ENCODE peak calls at places on chromosomes 6 and 20, in six cellular contexts. One of them, this sample, is unnamed.

GRCh38 chr6:55474386-55474785 is 104.6 kb downstream of the HMGCLL1 start:
- DNase-seq in GM23248: peak; percentile 20
- DNase-seq in neural progenitor cell: no peak
- DNase-seq in GM12878: no peak
- DNase-seq in PC-3: peak; percentile 50
- DNase-seq in neuronal stem cell: no peak
- DNase-seq in this sample: no peak

GRCh38 chr6:6125495-6125894 is 118.8 kb upstream of the NRN1 start:
- DNase-seq in GM23248: peak; percentile 1
- DNase-seq in neural progenitor cell: no peak
- DNase-seq in GM12878: no peak
- DNase-seq in PC-3: no peak
- DNase-seq in neuronal stem cell: no peak
- DNase-seq in this sample: no peak

GRCh38 chr20:41380551-41381262 is 14.1 kb upstream of the EMILIN3 start:
- DNase-seq in GM23248: peak; percentile 19
- DNase-seq in neural progenitor cell: peak; percentile 32
- DNase-seq in GM12878: no peak
- DNase-seq in PC-3: no peak
- DNase-seq in neuronal stem cell: no peak
- DNase-seq in this sample: no peak

GRCh38 chr20:33674294-33675126 is at the start of gene NECAB3:
- DNase-seq in GM23248: peak; percentile 91
- DNase-seq in neural progenitor cell: peak; percentile 94
- DNase-seq in GM12878: no peak
- DNase-seq in PC-3: peak; percentile 83
- DNase-seq in neuronal stem cell: peak; percentile 80
- DNase-seq in this sample: no peak

GRCh38 chr6:157461000-157461915 is 80.3 kb downstream of the ZDHHC14 start:
- DNase-seq in GM23248: no peak
- DNase-seq in neural progenitor cell: peak; percentile 41
- DNase-seq in GM12878: peak; percentile 92
- DNase-seq in PC-3: no peak
- DNase-seq in neuronal stem cell: no peak
- DNase-seq in this sample: no peak

GRCh38 chr6:26033132-26033941 is 53.9 kb upstream of the HFE start:
- DNase-seq in GM23248: peak; percentile 94
- DNase-seq in neural progenitor cell: peak; percentile 87
- DNase-seq in GM12878: peak; percentile 99
- DNase-seq in PC-3: peak; percentile 97
- DNase-seq in neuronal stem cell: peak; percentile 83
- DNase-seq in this sample: peak; percentile 97

GRCh38 chr6:100138346-100139022 is 144.5 kb upstream of the MCHR2 start:
- DNase-seq in GM23248: no peak
- DNase-seq in neural progenitor cell: no peak
- DNase-seq in GM12878: no peak
- DNase-seq in PC-3: no peak
- DNase-seq in neuronal stem cell: no peak
- DNase-seq in this sample: no peak

GRCh38 chr6:84453499-84453898 is 226.1 kb upstream of the CEP162 start:
- DNase-seq in GM23248: peak; percentile 63
- DNase-seq in neural progenitor cell: no peak
- DNase-seq in GM12878: no peak
- DNase-seq in PC-3: peak; percentile 38
- DNase-seq in neuronal stem cell: no peak
- DNase-seq in this sample: no peak

GRCh38 chr6:5439749-5440148 is 178.4 kb downstream of the FARS2 start:
- DNase-seq in GM23248: no peak
- DNase-seq in neural progenitor cell: no peak
- DNase-seq in GM12878: no peak
- DNase-seq in PC-3: peak; percentile 78
- DNase-seq in neuronal stem cell: no peak
- DNase-seq in this sample: no peak

GRCh38 chr6:47952640-47953039 is 158.4 kb downstream of the PTCHD4 start:
- DNase-seq in GM23248: no peak
- DNase-seq in neural progenitor cell: no peak
- DNase-seq in GM12878: no peak
- DNase-seq in PC-3: peak; percentile 60
- DNase-seq in neuronal stem cell: no peak
- DNase-seq in this sample: no peak

GRCh38 chr6:33683051-33683571 is 28.4 kb downstream of the UQCC2 start:
- DNase-seq in GM23248: peak; percentile 23
- DNase-seq in neural progenitor cell: no peak
- DNase-seq in GM12878: no peak
- DNase-seq in PC-3: no peak
- DNase-seq in neuronal stem cell: no peak
- DNase-seq in this sample: no peak

GRCh38 chr20:32968833-32969241 is 35.4 kb downstream of the SUN5 start:
- DNase-seq in GM23248: peak; percentile 37
- DNase-seq in neural progenitor cell: no peak
- DNase-seq in GM12878: no peak
- DNase-seq in PC-3: no peak
- DNase-seq in neuronal stem cell: no peak
- DNase-seq in this sample: no peak

GRCh38 chr20:54172856-54173652 is 732 bp downstream of the CYP24A1 start:
- DNase-seq in GM23248: peak; percentile 33
- DNase-seq in neural progenitor cell: peak; percentile 73
- DNase-seq in GM12878: no peak
- DNase-seq in PC-3: no peak
- DNase-seq in neuronal stem cell: peak; percentile 49
- DNase-seq in this sample: no peak

GRCh38 chr6:36701401-36701991 is 3.9 kb downstream of the RAB44 start:
- DNase-seq in GM23248: peak; percentile 27
- DNase-seq in neural progenitor cell: no peak
- DNase-seq in GM12878: no peak
- DNase-seq in PC-3: peak; percentile 32
- DNase-seq in neuronal stem cell: no peak
- DNase-seq in this sample: peak; percentile 69

GRCh38 chr20:56439784-56440291 is 27.8 kb downstream of the CASS4 start:
- DNase-seq in GM23248: peak; percentile 99
- DNase-seq in neural progenitor cell: no peak
- DNase-seq in GM12878: no peak
- DNase-seq in PC-3: no peak
- DNase-seq in neuronal stem cell: no peak
- DNase-seq in this sample: peak; percentile 41

GRCh38 chr6:16785496-16785895 is 24.2 kb upstream of the ATXN1 start:
- DNase-seq in GM23248: no peak
- DNase-seq in neural progenitor cell: no peak
- DNase-seq in GM12878: no peak
- DNase-seq in PC-3: no peak
- DNase-seq in neuronal stem cell: no peak
- DNase-seq in this sample: no peak

GRCh38 chr6:157019733-157020132 is 242.6 kb downstream of the ARID1B start:
- DNase-seq in GM23248: peak; percentile 36
- DNase-seq in neural progenitor cell: no peak
- DNase-seq in GM12878: no peak
- DNase-seq in PC-3: peak; percentile 16
- DNase-seq in neuronal stem cell: no peak
- DNase-seq in this sample: no peak

GRCh38 chr6:156775717-156776116 is 1.5 kb upstream of the ARID1B start:
- DNase-seq in GM23248: peak; percentile 40
- DNase-seq in neural progenitor cell: no peak
- DNase-seq in GM12878: no peak
- DNase-seq in PC-3: peak; percentile 32
- DNase-seq in neuronal stem cell: no peak
- DNase-seq in this sample: no peak

GRCh38 chr6:43335469-43335868 is 26.8 kb upstream of the CRIP3 start:
- DNase-seq in GM23248: no peak
- DNase-seq in neural progenitor cell: no peak
- DNase-seq in GM12878: no peak
- DNase-seq in PC-3: no peak
- DNase-seq in neuronal stem cell: no peak
- DNase-seq in this sample: no peak

GRCh38 chr6:15623282-15624116 is 39.3 kb downstream of the DTNBP1 start:
- DNase-seq in GM23248: peak; percentile 53
- DNase-seq in neural progenitor cell: no peak
- DNase-seq in GM12878: no peak
- DNase-seq in PC-3: peak; percentile 48
- DNase-seq in neuronal stem cell: no peak
- DNase-seq in this sample: no peak

GRCh38 chr6:68086199-68086598 is 548.9 kb upstream of the ADGRB3 start:
- DNase-seq in GM23248: no peak
- DNase-seq in neural progenitor cell: no peak
- DNase-seq in GM12878: no peak
- DNase-seq in PC-3: no peak
- DNase-seq in neuronal stem cell: no peak
- DNase-seq in this sample: no peak

GRCh38 chr6:137651591-137652335 is 157.6 kb upstream of the OLIG3 start:
- DNase-seq in GM23248: no peak
- DNase-seq in neural progenitor cell: no peak
- DNase-seq in GM12878: no peak
- DNase-seq in PC-3: no peak
- DNase-seq in neuronal stem cell: no peak
- DNase-seq in this sample: no peak

GRCh38 chr6:137903933-137904821 is 37.1 kb downstream of the TNFAIP3 start:
- DNase-seq in GM23248: peak; percentile 71
- DNase-seq in neural progenitor cell: no peak
- DNase-seq in GM12878: no peak
- DNase-seq in PC-3: no peak
- DNase-seq in neuronal stem cell: no peak
- DNase-seq in this sample: no peak

GRCh38 chr20:46590453-46590852 is 40.0 kb upstream of the OCSTAMP start:
- DNase-seq in GM23248: no peak
- DNase-seq in neural progenitor cell: no peak
- DNase-seq in GM12878: no peak
- DNase-seq in PC-3: peak; percentile 27
- DNase-seq in neuronal stem cell: no peak
- DNase-seq in this sample: no peak

GRCh38 chr6:46706464-46706863 is 18.8 kb downstream of the TDRD6 start:
- DNase-seq in GM23248: no peak
- DNase-seq in neural progenitor cell: no peak
- DNase-seq in GM12878: no peak
- DNase-seq in PC-3: no peak
- DNase-seq in neuronal stem cell: no peak
- DNase-seq in this sample: no peak

GRCh38 chr20:9119776-9120175 is 50.9 kb downstream of the PLCB4 start:
- DNase-seq in GM23248: no peak
- DNase-seq in neural progenitor cell: no peak
- DNase-seq in GM12878: no peak
- DNase-seq in PC-3: peak; percentile 17
- DNase-seq in neuronal stem cell: no peak
- DNase-seq in this sample: peak; percentile 21

GRCh38 chr6:31114540-31114876 is at the start of gene PSORS1C1:
- DNase-seq in GM23248: peak; percentile 97
- DNase-seq in neural progenitor cell: no peak
- DNase-seq in GM12878: no peak
- DNase-seq in PC-3: peak; percentile 97
- DNase-seq in neuronal stem cell: no peak
- DNase-seq in this sample: peak; percentile 90

GRCh38 chr20:18984238-18985200 is 170.9 kb downstream of the SCP2D1 start:
- DNase-seq in GM23248: peak; percentile 21
- DNase-seq in neural progenitor cell: peak; percentile 4
- DNase-seq in GM12878: no peak
- DNase-seq in PC-3: peak; percentile 38
- DNase-seq in neuronal stem cell: no peak
- DNase-seq in this sample: no peak

GRCh38 chr6:167778497-167779122 is 48.1 kb upstream of the AFDN start:
- DNase-seq in GM23248: no peak
- DNase-seq in neural progenitor cell: no peak
- DNase-seq in GM12878: no peak
- DNase-seq in PC-3: no peak
- DNase-seq in neuronal stem cell: no peak
- DNase-seq in this sample: peak; percentile 62
- H3K4me2 ChIP-seq in GM23248: no peak overlapping the region
- H3K4me2 ChIP-seq in neural progenitor cell: no peak overlapping the region
- H3K4me2 ChIP-seq in GM12878: no peak overlapping the region
- H3K4me2 ChIP-seq in PC-3: no peak overlapping the region
- H3K4me2 ChIP-seq in neuronal stem cell: no peak overlapping the region
- H3K4me2 ChIP-seq in this sample: peak overlapping the region; percentile 57

DNA sequence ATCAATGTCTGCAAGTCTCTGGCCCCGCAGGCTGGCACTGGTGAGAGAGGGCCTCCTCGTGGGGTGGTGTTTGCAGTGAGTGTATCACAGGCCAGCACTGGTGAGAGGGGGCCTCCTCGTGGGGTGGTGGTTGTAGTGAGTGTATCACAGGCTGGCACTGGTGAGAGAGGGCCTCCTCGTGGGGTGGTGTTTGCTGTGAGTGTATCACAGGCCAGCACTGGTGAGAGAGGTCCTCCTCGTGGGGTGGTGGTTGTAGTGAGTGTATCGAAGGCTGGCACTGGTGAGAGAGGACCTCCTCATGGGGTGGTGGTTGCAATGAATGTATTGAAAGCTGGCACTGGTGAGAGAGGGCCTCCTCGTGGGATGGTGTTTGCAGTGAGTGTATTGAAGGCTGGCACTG is 53.3 kb upstream of the SLC22A1 start:
- DNase-seq in GM23248: no peak
- DNase-seq in neural progenitor cell: no peak
- DNase-seq in GM12878: no peak
- DNase-seq in PC-3: no peak
- DNase-seq in neuronal stem cell: no peak
- DNase-seq in this sample: no peak
- H3K36me3 ChIP-seq in GM23248: no peaks in the 10 kb centered on the region
- H3K36me3 ChIP-seq in neural progenitor cell: no peaks in the 10 kb centered on the region
- H3K36me3 ChIP-seq in GM12878: peaks cover 61% of the 10 kb centered on the region
- H3K36me3 ChIP-seq in PC-3: peaks cover 10% of the 10 kb centered on the region
- H3K36me3 ChIP-seq in neuronal stem cell: peaks cover 65% of the 10 kb centered on the region
- H3K36me3 ChIP-seq in this sample: peaks cover 4% of the 10 kb centered on the region

DNA sequence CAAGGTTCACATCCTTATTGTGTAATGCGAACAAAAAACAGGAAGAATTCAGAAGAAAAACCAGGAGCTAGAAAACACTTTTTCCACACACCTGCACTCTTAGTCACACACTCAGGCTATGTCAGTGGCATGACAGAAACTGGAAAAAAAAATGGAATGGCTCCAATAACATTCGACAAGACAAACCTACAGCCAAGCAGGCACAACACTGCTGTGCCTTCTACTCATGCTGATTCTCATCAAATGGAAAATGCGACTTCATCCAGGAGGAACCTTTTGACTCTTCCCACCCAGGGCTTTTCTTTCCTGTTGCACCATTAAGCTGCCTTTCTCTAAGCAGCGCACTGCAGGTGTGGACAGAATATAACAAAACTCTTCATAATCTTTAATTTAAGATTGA is 163.2 kb upstream of the BTBD3 start:
- DNase-seq in GM23248: no peak
- DNase-seq in neural progenitor cell: no peak
- DNase-seq in GM12878: no peak
- DNase-seq in PC-3: no peak
- DNase-seq in neuronal stem cell: no peak
- DNase-seq in this sample: no peak
- H3K4me3 ChIP-seq in GM23248: no peak overlapping the region
- H3K4me3 ChIP-seq in neural progenitor cell: no peak overlapping the region
- H3K4me3 ChIP-seq in GM12878: no peak overlapping the region
- H3K4me3 ChIP-seq in PC-3: no peak overlapping the region
- H3K4me3 ChIP-seq in neuronal stem cell: no peak overlapping the region
- H3K4me3 ChIP-seq in this sample: no peak overlapping the region

GRCh38 chr6:2021713-2022125 is 223.7 kb downstream of the GMDS start:
- DNase-seq in GM23248: peak; percentile 63
- DNase-seq in neural progenitor cell: peak; percentile 33
- DNase-seq in GM12878: no peak
- DNase-seq in PC-3: peak; percentile 66
- DNase-seq in neuronal stem cell: peak; percentile 14
- DNase-seq in this sample: no peak

GRCh38 chr6:2019051-2019450 is 226.4 kb downstream of the GMDS start:
- DNase-seq in GM23248: no peak
- DNase-seq in neural progenitor cell: no peak
- DNase-seq in GM12878: no peak
- DNase-seq in PC-3: no peak
- DNase-seq in neuronal stem cell: no peak
- DNase-seq in this sample: no peak

GRCh38 chr6:2020909-2021308 is 224.5 kb downstream of the GMDS start:
- DNase-seq in GM23248: peak; percentile 54
- DNase-seq in neural progenitor cell: no peak
- DNase-seq in GM12878: no peak
- DNase-seq in PC-3: peak; percentile 42
- DNase-seq in neuronal stem cell: no peak
- DNase-seq in this sample: no peak

GRCh38 chr6:2016040-2016439 is 229.4 kb downstream of the GMDS start:
- DNase-seq in GM23248: no peak
- DNase-seq in neural progenitor cell: no peak
- DNase-seq in GM12878: no peak
- DNase-seq in PC-3: no peak
- DNase-seq in neuronal stem cell: no peak
- DNase-seq in this sample: no peak
- H3K4me2 ChIP-seq in GM23248: no peak overlapping the region
- H3K4me2 ChIP-seq in neural progenitor cell: no peak overlapping the region
- H3K4me2 ChIP-seq in GM12878: no peak overlapping the region
- H3K4me2 ChIP-seq in PC-3: no peak overlapping the region
- H3K4me2 ChIP-seq in neuronal stem cell: no peak overlapping the region
- H3K4me2 ChIP-seq in this sample: no peak overlapping the region

This sample was measured in PC-9.